ENCODE peak calls at places on chromosomes 1 and 21, in six cellular contexts. N, G, K, E, F and D are unnamed samples.
A peak's percentile ranks its signal among the peaks of the same experiment; 100 is the strongest.

GRCh38 chr1:156070523-156070922 is 9.6 kb downstream of the RAB25 start:
- DNase-seq in E (no peak), F (no peak), K (no peak), N (no peak), G (no peak), D (no peak)

GRCh38 chr1:151716771-151717631 is at the start of gene CELF3:
- DNase-seq in K (no peak), N (no peak), G (peak; percentile 59), E (no peak), F (no peak), D (no peak)

GRCh38 chr1:152167835-152168534 is 9.0 kb upstream of the RPTN start:
- DNase-seq in G (no peak), K (no peak), N (no peak), E (peak; percentile 11), F (peak; percentile 60), D (peak; percentile 88)

GRCh38 chr1:19504796-19505693 is 19.7 kb upstream of the CAPZB start:
- DNase-seq in E (no peak), G (no peak), N (no peak), F (peak; percentile 93), K (no peak), D (peak; percentile 29)

GRCh38 chr1:115343200-115343737 is 5.2 kb upstream of the NGF start:
- DNase-seq in E (no peak), F (no peak), K (no peak), G (no peak), N (no peak), D (no peak)

GRCh38 chr1:204417231-204417997 is 5.8 kb upstream of the PPP1R15B start:
- DNase-seq in G (no peak), F (peak; percentile 68), E (peak; percentile 64), K (peak; percentile 45), N (no peak), D (peak; percentile 100)

GRCh38 chr1:67766117-67766978 is 66.9 kb downstream of the GNG12 start:
- DNase-seq in F (peak; percentile 70), E (peak; percentile 33), N (no peak), K (peak; percentile 41), G (peak; percentile 71), D (peak; percentile 73)

GRCh38 chr1:164836614-164837018 is 277.6 kb downstream of the PBX1 start:
- DNase-seq in K (no peak), N (no peak), E (no peak), F (no peak), G (no peak), D (no peak)

GRCh38 chr1:115440733-115441132 is 102.7 kb upstream of the NGF start:
- DNase-seq in K (no peak), E (no peak), F (no peak), G (no peak), N (no peak), D (no peak)

GRCh38 chr1:23910144-23910543 is 3.0 kb downstream of the CNR2 start:
- DNase-seq in F (no peak), G (no peak), E (no peak), N (peak; percentile 63), K (no peak), D (no peak)

GRCh38 chr1:53336146-53336545 is 8.3 kb upstream of the LRP8 start:
- DNase-seq in K (no peak), F (no peak), E (no peak), G (no peak), N (no peak), D (no peak)

GRCh38 chr1:101198842-101199636 is 37.8 kb upstream of the S1PR1 start:
- DNase-seq in F (no peak), K (no peak), N (no peak), G (no peak), E (no peak), D (no peak)

GRCh38 chr1:197619008-197619640 is 156.2 kb downstream of the DENND1B start:
- DNase-seq in G (no peak), F (peak; percentile 19), N (no peak), E (no peak), K (no peak), D (no peak)

GRCh38 chr1:45327644-45328515 is 1.2 kb downstream of the HPDL start:
- DNase-seq in N (peak; percentile 52), G (no peak), E (no peak), F (no peak), K (no peak), D (no peak)

GRCh38 chr21:27700974-27701614 is 734.2 kb upstream of the ADAMTS5 start:
- DNase-seq in G (peak; percentile 87), K (peak; percentile 83), N (no peak), E (peak; percentile 84), F (peak; percentile 79), D (peak; percentile 53)
- H3K4me3 ChIP-seq in G (no peak overlapping the region), K (no peak overlapping the region), N (no peak overlapping the region), E (no peak overlapping the region), F (no peak overlapping the region), D (no peak overlapping the region)

DNA sequence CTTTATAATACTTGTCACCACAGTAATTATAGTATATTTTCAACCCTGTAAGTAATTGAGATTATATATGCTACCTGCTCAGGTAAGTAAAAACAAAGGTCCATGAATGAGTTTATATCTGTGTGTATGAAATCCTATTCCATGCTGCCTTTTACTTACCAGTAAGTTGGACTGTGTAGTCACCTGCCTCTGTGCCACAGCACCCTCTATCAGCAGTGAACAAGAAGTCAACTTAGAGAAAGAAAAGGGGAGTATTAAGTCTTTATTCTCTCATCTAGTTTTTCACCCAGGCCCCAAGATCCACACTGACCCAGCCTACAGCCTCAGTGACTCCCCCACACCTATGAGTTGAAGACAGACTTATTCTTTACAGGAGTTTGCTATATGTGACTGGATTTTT is 36.9 kb upstream of the IFI16 start:
- DNase-seq in F (no peak), G (peak; percentile 41), N (no peak), E (no peak), K (no peak), D (no peak)
- TF ChIP-seq CTCF in F (no peak), G (no peak), N (peak; percentile 46), E (no peak), K (no peak), D (no peak)

DNA sequence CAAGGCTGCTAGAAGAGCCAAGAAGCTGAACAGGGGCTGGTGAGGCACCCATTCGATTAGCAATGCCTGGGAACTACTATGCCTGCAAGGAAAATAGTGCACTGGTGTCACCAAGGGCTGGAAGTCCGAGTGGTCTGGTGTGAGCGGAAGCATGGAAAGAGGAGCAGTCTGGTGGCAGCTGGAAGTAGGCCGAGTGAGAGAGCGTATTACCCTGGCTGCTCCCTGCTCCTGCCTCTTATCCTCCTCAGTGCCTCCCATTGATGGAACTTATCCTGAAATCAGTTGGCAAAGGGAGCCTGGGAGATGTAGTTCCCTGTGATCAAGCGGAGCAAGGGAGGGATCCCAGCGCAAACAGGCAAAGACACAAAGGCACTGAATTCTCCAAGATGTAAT is 9.6 kb downstream of the SMAP2 start:
- DNase-seq in E (no peak), N (no peak), G (peak; percentile 54), F (no peak), K (no peak), D (no peak)
- H3K4me3 ChIP-seq in E (no peak overlapping the region), N (peak overlapping the region; percentile 54), G (no peak overlapping the region), F (no peak overlapping the region), K (no peak overlapping the region), D (no peak overlapping the region)

DNA sequence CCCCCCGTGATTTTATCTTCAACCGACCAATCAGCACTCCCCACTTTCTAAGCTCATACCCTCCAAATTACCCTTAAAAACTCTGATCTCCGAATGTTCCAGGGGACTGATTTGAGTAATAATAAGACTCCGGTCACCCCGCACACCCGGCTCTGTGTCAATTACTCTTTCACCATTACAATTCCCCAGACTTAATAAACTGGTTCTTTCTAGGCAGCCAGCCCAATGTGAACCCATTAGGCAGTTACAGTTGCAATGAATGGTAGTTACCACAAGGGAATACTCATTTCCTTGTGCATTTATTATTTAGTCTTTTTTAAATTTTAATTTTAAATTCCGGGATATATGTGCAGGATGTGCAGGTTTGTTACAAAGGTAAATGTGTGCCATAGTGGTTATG is 177.9 kb downstream of the HFM1 start:
- DNase-seq in G (no peak), N (no peak), E (no peak), K (no peak), F (no peak), D (no peak)
- TF ChIP-seq CTCF in G (no peak), N (no peak), E (no peak), K (no peak), F (no peak), D (no peak)